ENCODE peak calls at places on chromosomes 11 and 22, in seven cellular contexts. One of them, this sample, is unnamed.

GRCh38 chr11:31656051-31656450 is 146.5 kb downstream of the ELP4 start:
- DNase-seq in activated naive CD4-positive, alpha-beta T cell: no peak
- DNase-seq in NCI-H2029: no peak
- DNase-seq in activated naive CD8-positive, alpha-beta T cell treated with anti-CD3 and anti-CD28 coated beads, Interleukin-2, amount 10 ng/mL, durations not matched to agents 7 days and 5 days: no peak
- DNase-seq in fibroblast of lung: no peak
- DNase-seq in right cardiac atrium: no peak
- DNase-seq in HCT116: no peak
- DNase-seq in this sample: no peak

GRCh38 chr11:106152013-106152412 is 74.6 kb downstream of the AASDHPPT start:
- DNase-seq in activated naive CD4-positive, alpha-beta T cell: no peak
- DNase-seq in NCI-H2029: no peak
- DNase-seq in activated naive CD8-positive, alpha-beta T cell treated with anti-CD3 and anti-CD28 coated beads, Interleukin-2, amount 10 ng/mL, durations not matched to agents 7 days and 5 days: no peak
- DNase-seq in fibroblast of lung: peak; percentile 7
- DNase-seq in right cardiac atrium: no peak
- DNase-seq in HCT116: no peak
- DNase-seq in this sample: peak; percentile 30

GRCh38 chr11:110447897-110448522 is 18.3 kb downstream of the FDX1 start:
- DNase-seq in activated naive CD4-positive, alpha-beta T cell: no peak
- DNase-seq in NCI-H2029: no peak
- DNase-seq in activated naive CD8-positive, alpha-beta T cell treated with anti-CD3 and anti-CD28 coated beads, Interleukin-2, amount 10 ng/mL, durations not matched to agents 7 days and 5 days: no peak
- DNase-seq in fibroblast of lung: peak; percentile 30
- DNase-seq in right cardiac atrium: no peak
- DNase-seq in HCT116: no peak
- DNase-seq in this sample: no peak

GRCh38 chr11:15291885-15292284 is 177.2 kb downstream of the INSC start:
- DNase-seq in activated naive CD4-positive, alpha-beta T cell: no peak
- DNase-seq in NCI-H2029: peak; percentile 59
- DNase-seq in activated naive CD8-positive, alpha-beta T cell treated with anti-CD3 and anti-CD28 coated beads, Interleukin-2, amount 10 ng/mL, durations not matched to agents 7 days and 5 days: no peak
- DNase-seq in fibroblast of lung: no peak
- DNase-seq in right cardiac atrium: peak; percentile 60
- DNase-seq in HCT116: no peak
- DNase-seq in this sample: no peak

GRCh38 chr11:8315463-8315862 is 51.8 kb upstream of the LMO1 start:
- DNase-seq in activated naive CD4-positive, alpha-beta T cell: no peak
- DNase-seq in NCI-H2029: no peak
- DNase-seq in activated naive CD8-positive, alpha-beta T cell treated with anti-CD3 and anti-CD28 coated beads, Interleukin-2, amount 10 ng/mL, durations not matched to agents 7 days and 5 days: no peak
- DNase-seq in fibroblast of lung: no peak
- DNase-seq in right cardiac atrium: no peak
- DNase-seq in HCT116: no peak
- DNase-seq in this sample: no peak

GRCh38 chr22:36369922-36370781 is 17.6 kb downstream of the MYH9 start:
- DNase-seq in activated naive CD4-positive, alpha-beta T cell: no peak
- DNase-seq in NCI-H2029: peak; percentile 79
- DNase-seq in activated naive CD8-positive, alpha-beta T cell treated with anti-CD3 and anti-CD28 coated beads, Interleukin-2, amount 10 ng/mL, durations not matched to agents 7 days and 5 days: no peak
- DNase-seq in fibroblast of lung: peak; percentile 57
- DNase-seq in right cardiac atrium: peak; percentile 72
- DNase-seq in HCT116: no peak
- DNase-seq in this sample: no peak

GRCh38 chr22:26168199-26168915 is 905 bp upstream of the SEZ6L start:
- DNase-seq in activated naive CD4-positive, alpha-beta T cell: no peak
- DNase-seq in NCI-H2029: no peak
- DNase-seq in activated naive CD8-positive, alpha-beta T cell treated with anti-CD3 and anti-CD28 coated beads, Interleukin-2, amount 10 ng/mL, durations not matched to agents 7 days and 5 days: no peak
- DNase-seq in fibroblast of lung: no peak
- DNase-seq in right cardiac atrium: no peak
- DNase-seq in HCT116: no peak
- DNase-seq in this sample: no peak

GRCh38 chr22:30667092-30667485 is 586 bp downstream of the DUSP18 start:
- DNase-seq in activated naive CD4-positive, alpha-beta T cell: no peak
- DNase-seq in NCI-H2029: no peak
- DNase-seq in activated naive CD8-positive, alpha-beta T cell treated with anti-CD3 and anti-CD28 coated beads, Interleukin-2, amount 10 ng/mL, durations not matched to agents 7 days and 5 days: no peak
- DNase-seq in fibroblast of lung: no peak
- DNase-seq in right cardiac atrium: no peak
- DNase-seq in HCT116: peak; percentile 3
- DNase-seq in this sample: no peak

GRCh38 chr11:2443881-2444300 is 423 bp downstream of the TRPM5 start:
- DNase-seq in activated naive CD4-positive, alpha-beta T cell: no peak
- DNase-seq in NCI-H2029: no peak
- DNase-seq in activated naive CD8-positive, alpha-beta T cell treated with anti-CD3 and anti-CD28 coated beads, Interleukin-2, amount 10 ng/mL, durations not matched to agents 7 days and 5 days: no peak
- DNase-seq in fibroblast of lung: no peak
- DNase-seq in right cardiac atrium: no peak
- DNase-seq in HCT116: no peak
- DNase-seq in this sample: no peak

GRCh38 chr11:45715398-45715797 is 50.0 kb upstream of the CHST1 start:
- DNase-seq in activated naive CD4-positive, alpha-beta T cell: no peak
- DNase-seq in NCI-H2029: no peak
- DNase-seq in activated naive CD8-positive, alpha-beta T cell treated with anti-CD3 and anti-CD28 coated beads, Interleukin-2, amount 10 ng/mL, durations not matched to agents 7 days and 5 days: no peak
- DNase-seq in fibroblast of lung: no peak
- DNase-seq in right cardiac atrium: no peak
- DNase-seq in HCT116: no peak
- DNase-seq in this sample: no peak

GRCh38 chr11:21634491-21634890 is 558.4 kb upstream of the ANO5 start:
- DNase-seq in activated naive CD4-positive, alpha-beta T cell: no peak
- DNase-seq in NCI-H2029: no peak
- DNase-seq in activated naive CD8-positive, alpha-beta T cell treated with anti-CD3 and anti-CD28 coated beads, Interleukin-2, amount 10 ng/mL, durations not matched to agents 7 days and 5 days: no peak
- DNase-seq in fibroblast of lung: no peak
- DNase-seq in right cardiac atrium: no peak
- DNase-seq in HCT116: no peak
- DNase-seq in this sample: no peak

GRCh38 chr11:73227571-73228211 is 9.6 kb downstream of the P2RY2 start:
- DNase-seq in activated naive CD4-positive, alpha-beta T cell: no peak
- DNase-seq in NCI-H2029: peak; percentile 37
- DNase-seq in activated naive CD8-positive, alpha-beta T cell treated with anti-CD3 and anti-CD28 coated beads, Interleukin-2, amount 10 ng/mL, durations not matched to agents 7 days and 5 days: no peak
- DNase-seq in fibroblast of lung: no peak
- DNase-seq in right cardiac atrium: peak; percentile 23
- DNase-seq in HCT116: peak; percentile 42
- DNase-seq in this sample: no peak

GRCh38 chr11:11409916-11410315 is 56.9 kb upstream of the CSNK2A3 start:
- DNase-seq in activated naive CD4-positive, alpha-beta T cell: no peak
- DNase-seq in NCI-H2029: peak; percentile 52
- DNase-seq in activated naive CD8-positive, alpha-beta T cell treated with anti-CD3 and anti-CD28 coated beads, Interleukin-2, amount 10 ng/mL, durations not matched to agents 7 days and 5 days: no peak
- DNase-seq in fibroblast of lung: no peak
- DNase-seq in right cardiac atrium: no peak
- DNase-seq in HCT116: no peak
- DNase-seq in this sample: no peak

GRCh38 chr22:40637181-40638150 is 947 bp upstream of the MRTFA start:
- DNase-seq in activated naive CD4-positive, alpha-beta T cell: peak; percentile 56
- DNase-seq in NCI-H2029: peak; percentile 15
- DNase-seq in activated naive CD8-positive, alpha-beta T cell treated with anti-CD3 and anti-CD28 coated beads, Interleukin-2, amount 10 ng/mL, durations not matched to agents 7 days and 5 days: no peak
- DNase-seq in fibroblast of lung: no peak
- DNase-seq in right cardiac atrium: peak; percentile 77
- DNase-seq in HCT116: no peak
- DNase-seq in this sample: no peak

GRCh38 chr22:22609271-22609670 is 35.1 kb upstream of the GGTLC2 start:
- DNase-seq in activated naive CD4-positive, alpha-beta T cell: no peak
- DNase-seq in NCI-H2029: no peak
- DNase-seq in activated naive CD8-positive, alpha-beta T cell treated with anti-CD3 and anti-CD28 coated beads, Interleukin-2, amount 10 ng/mL, durations not matched to agents 7 days and 5 days: no peak
- DNase-seq in fibroblast of lung: peak; percentile 10
- DNase-seq in right cardiac atrium: no peak
- DNase-seq in HCT116: no peak
- DNase-seq in this sample: no peak

GRCh38 chr11:11324090-11324489 is 29.0 kb downstream of the CSNK2A3 start:
- DNase-seq in activated naive CD4-positive, alpha-beta T cell: no peak
- DNase-seq in NCI-H2029: no peak
- DNase-seq in activated naive CD8-positive, alpha-beta T cell treated with anti-CD3 and anti-CD28 coated beads, Interleukin-2, amount 10 ng/mL, durations not matched to agents 7 days and 5 days: no peak
- DNase-seq in fibroblast of lung: no peak
- DNase-seq in right cardiac atrium: no peak
- DNase-seq in HCT116: no peak
- DNase-seq in this sample: no peak

GRCh38 chr11:62081378-62082291 is 42.2 kb upstream of the INCENP start:
- DNase-seq in activated naive CD4-positive, alpha-beta T cell: peak; percentile 66
- DNase-seq in NCI-H2029: peak; percentile 8
- DNase-seq in activated naive CD8-positive, alpha-beta T cell treated with anti-CD3 and anti-CD28 coated beads, Interleukin-2, amount 10 ng/mL, durations not matched to agents 7 days and 5 days: peak; percentile 79
- DNase-seq in fibroblast of lung: peak; percentile 69
- DNase-seq in right cardiac atrium: peak; percentile 84
- DNase-seq in HCT116: peak; percentile 64
- DNase-seq in this sample: peak; percentile 36

GRCh38 chr11:87589082-87589481 is 551.3 kb downstream of the TMEM135 start:
- DNase-seq in activated naive CD4-positive, alpha-beta T cell: no peak
- DNase-seq in NCI-H2029: no peak
- DNase-seq in activated naive CD8-positive, alpha-beta T cell treated with anti-CD3 and anti-CD28 coated beads, Interleukin-2, amount 10 ng/mL, durations not matched to agents 7 days and 5 days: no peak
- DNase-seq in fibroblast of lung: no peak
- DNase-seq in right cardiac atrium: peak; percentile 14
- DNase-seq in HCT116: no peak
- DNase-seq in this sample: no peak

GRCh38 chr11:44858796-44859527 is 91.7 kb downstream of the TP53I11 start:
- DNase-seq in activated naive CD4-positive, alpha-beta T cell: no peak
- DNase-seq in NCI-H2029: no peak
- DNase-seq in activated naive CD8-positive, alpha-beta T cell treated with anti-CD3 and anti-CD28 coated beads, Interleukin-2, amount 10 ng/mL, durations not matched to agents 7 days and 5 days: no peak
- DNase-seq in fibroblast of lung: peak; percentile 49
- DNase-seq in right cardiac atrium: no peak
- DNase-seq in HCT116: no peak
- DNase-seq in this sample: no peak

GRCh38 chr22:50471197-50471847 is 3.5 kb downstream of the SBF1 start:
- DNase-seq in activated naive CD4-positive, alpha-beta T cell: no peak
- DNase-seq in NCI-H2029: no peak
- DNase-seq in activated naive CD8-positive, alpha-beta T cell treated with anti-CD3 and anti-CD28 coated beads, Interleukin-2, amount 10 ng/mL, durations not matched to agents 7 days and 5 days: no peak
- DNase-seq in fibroblast of lung: no peak
- DNase-seq in right cardiac atrium: no peak
- DNase-seq in HCT116: no peak
- DNase-seq in this sample: no peak

GRCh38 chr22:36765131-36765942 is 10.6 kb downstream of the IFT27 start:
- DNase-seq in activated naive CD4-positive, alpha-beta T cell: no peak
- DNase-seq in NCI-H2029: no peak
- DNase-seq in activated naive CD8-positive, alpha-beta T cell treated with anti-CD3 and anti-CD28 coated beads, Interleukin-2, amount 10 ng/mL, durations not matched to agents 7 days and 5 days: no peak
- DNase-seq in fibroblast of lung: no peak
- DNase-seq in right cardiac atrium: no peak
- DNase-seq in HCT116: no peak
- DNase-seq in this sample: no peak

GRCh38 chr11:9566561-9567063 is 6.9 kb upstream of the WEE1 start:
- DNase-seq in activated naive CD4-positive, alpha-beta T cell: no peak
- DNase-seq in NCI-H2029: no peak
- DNase-seq in activated naive CD8-positive, alpha-beta T cell treated with anti-CD3 and anti-CD28 coated beads, Interleukin-2, amount 10 ng/mL, durations not matched to agents 7 days and 5 days: no peak
- DNase-seq in fibroblast of lung: peak; percentile 92
- DNase-seq in right cardiac atrium: no peak
- DNase-seq in HCT116: no peak
- DNase-seq in this sample: peak; percentile 42

GRCh38 chr11:114076974-114077373 is 17.5 kb downstream of the ZBTB16 start:
- DNase-seq in activated naive CD4-positive, alpha-beta T cell: no peak
- DNase-seq in NCI-H2029: peak; percentile 91
- DNase-seq in activated naive CD8-positive, alpha-beta T cell treated with anti-CD3 and anti-CD28 coated beads, Interleukin-2, amount 10 ng/mL, durations not matched to agents 7 days and 5 days: no peak
- DNase-seq in fibroblast of lung: no peak
- DNase-seq in right cardiac atrium: no peak
- DNase-seq in HCT116: no peak
- DNase-seq in this sample: no peak

GRCh38 chr11:65593518-65594414 is 1.8 kb downstream of the KCNK7 start:
- DNase-seq in activated naive CD4-positive, alpha-beta T cell: peak; percentile 50
- DNase-seq in NCI-H2029: no peak
- DNase-seq in activated naive CD8-positive, alpha-beta T cell treated with anti-CD3 and anti-CD28 coated beads, Interleukin-2, amount 10 ng/mL, durations not matched to agents 7 days and 5 days: peak; percentile 60
- DNase-seq in fibroblast of lung: peak; percentile 28
- DNase-seq in right cardiac atrium: peak; percentile 83
- DNase-seq in HCT116: no peak
- DNase-seq in this sample: no peak

GRCh38 chr11:101915811-101916291 is 471 bp downstream of the ANGPTL5 start:
- DNase-seq in activated naive CD4-positive, alpha-beta T cell: no peak
- DNase-seq in NCI-H2029: peak; percentile 16
- DNase-seq in activated naive CD8-positive, alpha-beta T cell treated with anti-CD3 and anti-CD28 coated beads, Interleukin-2, amount 10 ng/mL, durations not matched to agents 7 days and 5 days: no peak
- DNase-seq in fibroblast of lung: peak; percentile 49
- DNase-seq in right cardiac atrium: no peak
- DNase-seq in HCT116: no peak
- DNase-seq in this sample: peak; percentile 44

GRCh38 chr22:46096051-46096450 is 54.3 kb upstream of the PPARA start:
- DNase-seq in activated naive CD4-positive, alpha-beta T cell: no peak
- DNase-seq in NCI-H2029: no peak
- DNase-seq in activated naive CD8-positive, alpha-beta T cell treated with anti-CD3 and anti-CD28 coated beads, Interleukin-2, amount 10 ng/mL, durations not matched to agents 7 days and 5 days: no peak
- DNase-seq in fibroblast of lung: no peak
- DNase-seq in right cardiac atrium: peak; percentile 49
- DNase-seq in HCT116: no peak
- DNase-seq in this sample: no peak

GRCh38 chr11:45094958-45095690 is 51.3 kb upstream of the PRDM11 start:
- DNase-seq in activated naive CD4-positive, alpha-beta T cell: no peak
- DNase-seq in NCI-H2029: no peak
- DNase-seq in activated naive CD8-positive, alpha-beta T cell treated with anti-CD3 and anti-CD28 coated beads, Interleukin-2, amount 10 ng/mL, durations not matched to agents 7 days and 5 days: no peak
- DNase-seq in fibroblast of lung: no peak
- DNase-seq in right cardiac atrium: no peak
- DNase-seq in HCT116: no peak
- DNase-seq in this sample: no peak

GRCh38 chr11:11400121-11400520 is 47.1 kb upstream of the CSNK2A3 start:
- DNase-seq in activated naive CD4-positive, alpha-beta T cell: no peak
- DNase-seq in NCI-H2029: no peak
- DNase-seq in activated naive CD8-positive, alpha-beta T cell treated with anti-CD3 and anti-CD28 coated beads, Interleukin-2, amount 10 ng/mL, durations not matched to agents 7 days and 5 days: no peak
- DNase-seq in fibroblast of lung: no peak
- DNase-seq in right cardiac atrium: no peak
- DNase-seq in HCT116: no peak
- DNase-seq in this sample: no peak

GRCh38 chr22:20968281-20968977 is 1.4 kb downstream of the AIFM3 start:
- DNase-seq in activated naive CD4-positive, alpha-beta T cell: no peak
- DNase-seq in NCI-H2029: no peak
- DNase-seq in activated naive CD8-positive, alpha-beta T cell treated with anti-CD3 and anti-CD28 coated beads, Interleukin-2, amount 10 ng/mL, durations not matched to agents 7 days and 5 days: no peak
- DNase-seq in fibroblast of lung: no peak
- DNase-seq in right cardiac atrium: no peak
- DNase-seq in HCT116: no peak
- DNase-seq in this sample: no peak

GRCh38 chr22:46445771-46446485 is 91.5 kb downstream of the CELSR1 start:
- DNase-seq in activated naive CD4-positive, alpha-beta T cell: no peak
- DNase-seq in NCI-H2029: no peak
- DNase-seq in activated naive CD8-positive, alpha-beta T cell treated with anti-CD3 and anti-CD28 coated beads, Interleukin-2, amount 10 ng/mL, durations not matched to agents 7 days and 5 days: no peak
- DNase-seq in fibroblast of lung: no peak
- DNase-seq in right cardiac atrium: no peak
- DNase-seq in HCT116: no peak
- DNase-seq in this sample: no peak

GRCh38 chr22:20469110-20469855 is 26.3 kb downstream of the KLHL22 start:
- DNase-seq in activated naive CD4-positive, alpha-beta T cell: no peak
- DNase-seq in NCI-H2029: no peak
- DNase-seq in activated naive CD8-positive, alpha-beta T cell treated with anti-CD3 and anti-CD28 coated beads, Interleukin-2, amount 10 ng/mL, durations not matched to agents 7 days and 5 days: no peak
- DNase-seq in fibroblast of lung: no peak
- DNase-seq in right cardiac atrium: no peak
- DNase-seq in HCT116: no peak
- DNase-seq in this sample: no peak

GRCh38 chr11:34235591-34236071 is 122.2 kb downstream of the ABTB2 start:
- DNase-seq in activated naive CD4-positive, alpha-beta T cell: no peak
- DNase-seq in NCI-H2029: no peak
- DNase-seq in activated naive CD8-positive, alpha-beta T cell treated with anti-CD3 and anti-CD28 coated beads, Interleukin-2, amount 10 ng/mL, durations not matched to agents 7 days and 5 days: no peak
- DNase-seq in fibroblast of lung: no peak
- DNase-seq in right cardiac atrium: no peak
- DNase-seq in HCT116: no peak
- DNase-seq in this sample: no peak

GRCh38 chr11:2533642-2534115 is 88.9 kb downstream of the KCNQ1 start:
- DNase-seq in activated naive CD4-positive, alpha-beta T cell: no peak
- DNase-seq in NCI-H2029: peak; percentile 17
- DNase-seq in activated naive CD8-positive, alpha-beta T cell treated with anti-CD3 and anti-CD28 coated beads, Interleukin-2, amount 10 ng/mL, durations not matched to agents 7 days and 5 days: peak; percentile 54
- DNase-seq in fibroblast of lung: peak; percentile 89
- DNase-seq in right cardiac atrium: peak; percentile 88
- DNase-seq in HCT116: peak; percentile 63
- DNase-seq in this sample: peak; percentile 63

GRCh38 chr11:19672591-19673206 is 39.9 kb upstream of the NAV2 start:
- DNase-seq in activated naive CD4-positive, alpha-beta T cell: no peak
- DNase-seq in NCI-H2029: peak; percentile 15
- DNase-seq in activated naive CD8-positive, alpha-beta T cell treated with anti-CD3 and anti-CD28 coated beads, Interleukin-2, amount 10 ng/mL, durations not matched to agents 7 days and 5 days: no peak
- DNase-seq in fibroblast of lung: no peak
- DNase-seq in right cardiac atrium: no peak
- DNase-seq in HCT116: no peak
- DNase-seq in this sample: no peak

GRCh38 chr11:64355078-64355940 is 3.7 kb upstream of the RPS6KA4 start:
- DNase-seq in activated naive CD4-positive, alpha-beta T cell: peak; percentile 50
- DNase-seq in NCI-H2029: peak; percentile 51
- DNase-seq in activated naive CD8-positive, alpha-beta T cell treated with anti-CD3 and anti-CD28 coated beads, Interleukin-2, amount 10 ng/mL, durations not matched to agents 7 days and 5 days: peak; percentile 64
- DNase-seq in fibroblast of lung: peak; percentile 79
- DNase-seq in right cardiac atrium: peak; percentile 92
- DNase-seq in HCT116: peak; percentile 60
- DNase-seq in this sample: peak; percentile 38

GRCh38 chr11:28760676-28761390 is 652.6 kb downstream of the METTL15 start:
- DNase-seq in activated naive CD4-positive, alpha-beta T cell: no peak
- DNase-seq in NCI-H2029: peak; percentile 63
- DNase-seq in activated naive CD8-positive, alpha-beta T cell treated with anti-CD3 and anti-CD28 coated beads, Interleukin-2, amount 10 ng/mL, durations not matched to agents 7 days and 5 days: no peak
- DNase-seq in fibroblast of lung: no peak
- DNase-seq in right cardiac atrium: no peak
- DNase-seq in HCT116: no peak
- DNase-seq in this sample: no peak

GRCh38 chr11:78022397-78023396 is at the start of gene KCTD14:
- DNase-seq in activated naive CD4-positive, alpha-beta T cell: no peak
- DNase-seq in NCI-H2029: peak; percentile 66
- DNase-seq in activated naive CD8-positive, alpha-beta T cell treated with anti-CD3 and anti-CD28 coated beads, Interleukin-2, amount 10 ng/mL, durations not matched to agents 7 days and 5 days: no peak
- DNase-seq in fibroblast of lung: no peak
- DNase-seq in right cardiac atrium: peak; percentile 74
- DNase-seq in HCT116: no peak
- DNase-seq in this sample: no peak

GRCh38 chr22:39901519-39902146 is 749 bp downstream of the GRAP2 start:
- DNase-seq in activated naive CD4-positive, alpha-beta T cell: no peak
- DNase-seq in NCI-H2029: no peak
- DNase-seq in activated naive CD8-positive, alpha-beta T cell treated with anti-CD3 and anti-CD28 coated beads, Interleukin-2, amount 10 ng/mL, durations not matched to agents 7 days and 5 days: no peak
- DNase-seq in fibroblast of lung: no peak
- DNase-seq in right cardiac atrium: no peak
- DNase-seq in HCT116: no peak
- DNase-seq in this sample: no peak